ENCODE peak calls at places on chromosomes 4 and X, in ten cellular contexts. One of them, this sample, is unnamed.

GRCh38 chrX:14865201-14865600 is 7.7 kb downstream of the FANCB start:
- DNase-seq in heart left ventricle: no peak
- DNase-seq in AG10803: peak; percentile 52
- DNase-seq in tibial nerve: no peak
- DNase-seq in Peyer's patch: no peak
- DNase-seq in choroid plexus epithelial cell: peak; percentile 55
- DNase-seq in fibroblast of pulmonary artery: peak; percentile 53
- DNase-seq in retinal pigment epithelial cell: no peak
- DNase-seq in HFF-Myc: no peak
- DNase-seq in breast epithelium: no peak
- DNase-seq in this sample: no peak

GRCh38 chr4:117093581-117093980 is 8.2 kb upstream of the TRAM1L1 start:
- DNase-seq in heart left ventricle: no peak
- DNase-seq in AG10803: peak; percentile 2
- DNase-seq in tibial nerve: no peak
- DNase-seq in Peyer's patch: no peak
- DNase-seq in choroid plexus epithelial cell: peak; percentile 22
- DNase-seq in fibroblast of pulmonary artery: peak; percentile 11
- DNase-seq in retinal pigment epithelial cell: no peak
- DNase-seq in HFF-Myc: no peak
- DNase-seq in breast epithelium: no peak
- DNase-seq in this sample: no peak

GRCh38 chr4:104625706-104626105 is 131.0 kb upstream of the CXXC4 start:
- DNase-seq in heart left ventricle: no peak
- DNase-seq in AG10803: no peak
- DNase-seq in tibial nerve: no peak
- DNase-seq in Peyer's patch: no peak
- DNase-seq in choroid plexus epithelial cell: no peak
- DNase-seq in fibroblast of pulmonary artery: no peak
- DNase-seq in retinal pigment epithelial cell: no peak
- DNase-seq in HFF-Myc: no peak
- DNase-seq in breast epithelium: no peak
- DNase-seq in this sample: no peak

GRCh38 chr4:80112236-80112635 is 39.2 kb upstream of the ANTXR2 start:
- DNase-seq in heart left ventricle: no peak
- DNase-seq in AG10803: peak; percentile 88
- DNase-seq in tibial nerve: peak; percentile 44
- DNase-seq in Peyer's patch: no peak
- DNase-seq in choroid plexus epithelial cell: peak; percentile 22
- DNase-seq in fibroblast of pulmonary artery: peak; percentile 50
- DNase-seq in retinal pigment epithelial cell: no peak
- DNase-seq in HFF-Myc: peak; percentile 43
- DNase-seq in breast epithelium: no peak
- DNase-seq in this sample: no peak

GRCh38 chr4:3458371-3458770 is 4.7 kb upstream of the DOK7 start:
- DNase-seq in heart left ventricle: no peak
- DNase-seq in AG10803: peak; percentile 10
- DNase-seq in tibial nerve: no peak
- DNase-seq in Peyer's patch: no peak
- DNase-seq in choroid plexus epithelial cell: no peak
- DNase-seq in fibroblast of pulmonary artery: no peak
- DNase-seq in retinal pigment epithelial cell: no peak
- DNase-seq in HFF-Myc: no peak
- DNase-seq in breast epithelium: no peak
- DNase-seq in this sample: no peak

GRCh38 chr4:150540959-150541360 is 41.0 kb upstream of the MAB21L2 start:
- DNase-seq in heart left ventricle: no peak
- DNase-seq in AG10803: no peak
- DNase-seq in tibial nerve: no peak
- DNase-seq in Peyer's patch: no peak
- DNase-seq in choroid plexus epithelial cell: no peak
- DNase-seq in fibroblast of pulmonary artery: no peak
- DNase-seq in retinal pigment epithelial cell: no peak
- DNase-seq in HFF-Myc: no peak
- DNase-seq in breast epithelium: no peak
- DNase-seq in this sample: no peak

GRCh38 chr4:73690051-73690744 is 50.2 kb upstream of the CXCL8 start:
- DNase-seq in heart left ventricle: no peak
- DNase-seq in AG10803: peak; percentile 54
- DNase-seq in tibial nerve: no peak
- DNase-seq in Peyer's patch: no peak
- DNase-seq in choroid plexus epithelial cell: peak; percentile 47
- DNase-seq in fibroblast of pulmonary artery: no peak
- DNase-seq in retinal pigment epithelial cell: no peak
- DNase-seq in HFF-Myc: no peak
- DNase-seq in breast epithelium: no peak
- DNase-seq in this sample: no peak

GRCh38 chr4:159047478-159048165 is 55.3 kb upstream of the RAPGEF2 start:
- DNase-seq in heart left ventricle: no peak
- DNase-seq in AG10803: no peak
- DNase-seq in tibial nerve: no peak
- DNase-seq in Peyer's patch: no peak
- DNase-seq in choroid plexus epithelial cell: peak; percentile 81
- DNase-seq in fibroblast of pulmonary artery: peak; percentile 68
- DNase-seq in retinal pigment epithelial cell: no peak
- DNase-seq in HFF-Myc: no peak
- DNase-seq in breast epithelium: no peak
- DNase-seq in this sample: no peak

GRCh38 chrX:57752866-57753265 is 72.8 kb upstream of the NLRP2B start:
- DNase-seq in heart left ventricle: no peak
- DNase-seq in AG10803: no peak
- DNase-seq in tibial nerve: no peak
- DNase-seq in Peyer's patch: no peak
- DNase-seq in choroid plexus epithelial cell: no peak
- DNase-seq in fibroblast of pulmonary artery: no peak
- DNase-seq in retinal pigment epithelial cell: no peak
- DNase-seq in HFF-Myc: no peak
- DNase-seq in breast epithelium: no peak
- DNase-seq in this sample: no peak

GRCh38 chr4:1567808-1568581 is 116.1 kb downstream of the FAM53A start:
- DNase-seq in heart left ventricle: peak; percentile 24
- DNase-seq in AG10803: no peak
- DNase-seq in tibial nerve: no peak
- DNase-seq in Peyer's patch: no peak
- DNase-seq in choroid plexus epithelial cell: no peak
- DNase-seq in fibroblast of pulmonary artery: no peak
- DNase-seq in retinal pigment epithelial cell: no peak
- DNase-seq in HFF-Myc: no peak
- DNase-seq in breast epithelium: no peak
- DNase-seq in this sample: no peak

GRCh38 chrX:106612403-106612789 is 618 bp downstream of the RADX start:
- DNase-seq in heart left ventricle: no peak
- DNase-seq in AG10803: no peak
- DNase-seq in tibial nerve: no peak
- DNase-seq in Peyer's patch: no peak
- DNase-seq in choroid plexus epithelial cell: no peak
- DNase-seq in fibroblast of pulmonary artery: no peak
- DNase-seq in retinal pigment epithelial cell: no peak
- DNase-seq in HFF-Myc: no peak
- DNase-seq in breast epithelium: no peak
- DNase-seq in this sample: no peak

GRCh38 chr4:53686521-53686920 is 95.2 kb upstream of the LNX1 start:
- DNase-seq in heart left ventricle: no peak
- DNase-seq in AG10803: peak; percentile 24
- DNase-seq in tibial nerve: no peak
- DNase-seq in Peyer's patch: no peak
- DNase-seq in choroid plexus epithelial cell: no peak
- DNase-seq in fibroblast of pulmonary artery: no peak
- DNase-seq in retinal pigment epithelial cell: no peak
- DNase-seq in HFF-Myc: no peak
- DNase-seq in breast epithelium: no peak
- DNase-seq in this sample: no peak

GRCh38 chr4:159188646-159189045 is 85.8 kb downstream of the RAPGEF2 start:
- DNase-seq in heart left ventricle: no peak
- DNase-seq in AG10803: no peak
- DNase-seq in tibial nerve: no peak
- DNase-seq in Peyer's patch: no peak
- DNase-seq in choroid plexus epithelial cell: no peak
- DNase-seq in fibroblast of pulmonary artery: no peak
- DNase-seq in retinal pigment epithelial cell: no peak
- DNase-seq in HFF-Myc: no peak
- DNase-seq in breast epithelium: no peak
- DNase-seq in this sample: no peak

GRCh38 chr4:33930497-33930896 is 2313.8 kb downstream of the ARAP2 start:
- DNase-seq in heart left ventricle: no peak
- DNase-seq in AG10803: peak; percentile 16
- DNase-seq in tibial nerve: no peak
- DNase-seq in Peyer's patch: no peak
- DNase-seq in choroid plexus epithelial cell: peak; percentile 28
- DNase-seq in fibroblast of pulmonary artery: peak; percentile 25
- DNase-seq in retinal pigment epithelial cell: no peak
- DNase-seq in HFF-Myc: no peak
- DNase-seq in breast epithelium: no peak
- DNase-seq in this sample: no peak

GRCh38 chrX:144722307-144722706 is 525.0 kb upstream of the SPANXN1 start:
- DNase-seq in heart left ventricle: no peak
- DNase-seq in AG10803: no peak
- DNase-seq in tibial nerve: no peak
- DNase-seq in Peyer's patch: no peak
- DNase-seq in choroid plexus epithelial cell: no peak
- DNase-seq in fibroblast of pulmonary artery: no peak
- DNase-seq in retinal pigment epithelial cell: no peak
- DNase-seq in HFF-Myc: no peak
- DNase-seq in breast epithelium: no peak
- DNase-seq in this sample: no peak

GRCh38 chrX:2541603-2542002 is 40.8 kb upstream of the DHRSX start:
- DNase-seq in heart left ventricle: no peak
- DNase-seq in AG10803: no peak
- DNase-seq in tibial nerve: no peak
- DNase-seq in Peyer's patch: no peak
- DNase-seq in choroid plexus epithelial cell: no peak
- DNase-seq in fibroblast of pulmonary artery: no peak
- DNase-seq in retinal pigment epithelial cell: no peak
- DNase-seq in HFF-Myc: no peak
- DNase-seq in breast epithelium: no peak
- DNase-seq in this sample: no peak

GRCh38 chrX:2536974-2537373 is 36.2 kb upstream of the DHRSX start:
- DNase-seq in heart left ventricle: no peak
- DNase-seq in AG10803: no peak
- DNase-seq in tibial nerve: peak; percentile 6
- DNase-seq in Peyer's patch: no peak
- DNase-seq in choroid plexus epithelial cell: no peak
- DNase-seq in fibroblast of pulmonary artery: no peak
- DNase-seq in retinal pigment epithelial cell: no peak
- DNase-seq in HFF-Myc: no peak
- DNase-seq in breast epithelium: no peak
- DNase-seq in this sample: no peak

GRCh38 chrX:2540426-2540942 is 39.7 kb upstream of the DHRSX start:
- DNase-seq in heart left ventricle: no peak
- DNase-seq in AG10803: no peak
- DNase-seq in tibial nerve: no peak
- DNase-seq in Peyer's patch: no peak
- DNase-seq in choroid plexus epithelial cell: peak; percentile 5
- DNase-seq in fibroblast of pulmonary artery: no peak
- DNase-seq in retinal pigment epithelial cell: no peak
- DNase-seq in HFF-Myc: no peak
- DNase-seq in breast epithelium: no peak
- DNase-seq in this sample: no peak

GRCh38 chrX:2538016-2538415 is 37.2 kb upstream of the DHRSX start:
- DNase-seq in heart left ventricle: no peak
- DNase-seq in AG10803: no peak
- DNase-seq in tibial nerve: peak; percentile 14
- DNase-seq in Peyer's patch: no peak
- DNase-seq in choroid plexus epithelial cell: no peak
- DNase-seq in fibroblast of pulmonary artery: no peak
- DNase-seq in retinal pigment epithelial cell: peak; percentile 1
- DNase-seq in HFF-Myc: no peak
- DNase-seq in breast epithelium: no peak
- DNase-seq in this sample: no peak

GRCh38 chrX:2539586-2539985 is 38.8 kb upstream of the DHRSX start:
- DNase-seq in heart left ventricle: no peak
- DNase-seq in AG10803: no peak
- DNase-seq in tibial nerve: no peak
- DNase-seq in Peyer's patch: no peak
- DNase-seq in choroid plexus epithelial cell: no peak
- DNase-seq in fibroblast of pulmonary artery: no peak
- DNase-seq in retinal pigment epithelial cell: no peak
- DNase-seq in HFF-Myc: no peak
- DNase-seq in breast epithelium: no peak
- DNase-seq in this sample: no peak
- TF ChIP-seq CTCF in heart left ventricle: no peak
- TF ChIP-seq CTCF in AG10803: no peak
- TF ChIP-seq CTCF in tibial nerve: no peak
- TF ChIP-seq CTCF in Peyer's patch: no peak
- TF ChIP-seq CTCF in choroid plexus epithelial cell: no peak
- TF ChIP-seq CTCF in fibroblast of pulmonary artery: no peak
- TF ChIP-seq CTCF in retinal pigment epithelial cell: no peak
- TF ChIP-seq CTCF in HFF-Myc: no peak
- TF ChIP-seq CTCF in breast epithelium: no peak
- TF ChIP-seq CTCF in this sample: no peak

GRCh38 chr4:133320576-133321170 is 171.6 kb downstream of the PCDH10 start:
- DNase-seq in heart left ventricle: no peak
- DNase-seq in AG10803: no peak
- DNase-seq in tibial nerve: no peak
- DNase-seq in Peyer's patch: no peak
- DNase-seq in choroid plexus epithelial cell: peak; percentile 65
- DNase-seq in fibroblast of pulmonary artery: peak; percentile 52
- DNase-seq in retinal pigment epithelial cell: no peak
- DNase-seq in HFF-Myc: no peak
- DNase-seq in breast epithelium: no peak
- DNase-seq in this sample: no peak
- TF ChIP-seq CTCF in heart left ventricle: peak; percentile 37
- TF ChIP-seq CTCF in AG10803: peak; percentile 19
- TF ChIP-seq CTCF in tibial nerve: peak; percentile 19
- TF ChIP-seq CTCF in Peyer's patch: no peak
- TF ChIP-seq CTCF in choroid plexus epithelial cell: peak; percentile 74
- TF ChIP-seq CTCF in fibroblast of pulmonary artery: peak; percentile 76
- TF ChIP-seq CTCF in retinal pigment epithelial cell: peak; percentile 84
- TF ChIP-seq CTCF in HFF-Myc: peak; percentile 36
- TF ChIP-seq CTCF in breast epithelium: peak; percentile 26
- TF ChIP-seq CTCF in this sample: peak; percentile 11

DNA sequence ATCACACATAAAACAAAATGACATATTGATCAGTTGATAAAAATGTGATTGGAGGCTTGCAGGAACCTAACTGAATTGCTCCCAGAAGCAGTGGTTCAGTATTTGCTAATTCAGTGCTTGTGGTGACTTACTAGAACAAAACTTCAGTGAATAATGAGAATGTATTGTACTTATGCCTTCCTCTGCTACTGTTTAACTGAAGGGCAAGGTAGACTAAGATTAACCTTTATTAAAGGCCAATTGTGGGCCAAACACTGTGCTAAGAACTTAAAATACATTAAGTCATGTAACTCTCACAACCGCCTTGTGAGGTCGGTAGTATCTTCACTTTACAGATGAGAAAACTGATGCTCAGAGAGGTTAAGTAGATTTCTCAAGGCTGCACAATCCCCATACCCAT is 14.9 kb downstream of the IGFBP7 start:
- DNase-seq in heart left ventricle: no peak
- DNase-seq in AG10803: no peak
- DNase-seq in tibial nerve: no peak
- DNase-seq in Peyer's patch: no peak
- DNase-seq in choroid plexus epithelial cell: peak; percentile 31
- DNase-seq in fibroblast of pulmonary artery: peak; percentile 33
- DNase-seq in retinal pigment epithelial cell: no peak
- DNase-seq in HFF-Myc: no peak
- DNase-seq in breast epithelium: no peak
- DNase-seq in this sample: no peak
- TF ChIP-seq CTCF in heart left ventricle: no peak
- TF ChIP-seq CTCF in AG10803: no peak
- TF ChIP-seq CTCF in tibial nerve: no peak
- TF ChIP-seq CTCF in Peyer's patch: no peak
- TF ChIP-seq CTCF in choroid plexus epithelial cell: no peak
- TF ChIP-seq CTCF in fibroblast of pulmonary artery: no peak
- TF ChIP-seq CTCF in retinal pigment epithelial cell: no peak
- TF ChIP-seq CTCF in HFF-Myc: no peak
- TF ChIP-seq CTCF in breast epithelium: no peak
- TF ChIP-seq CTCF in this sample: no peak

GRCh38 chr4:43567644-43568043 is 675.1 kb downstream of the GRXCR1 start:
- DNase-seq in heart left ventricle: no peak
- DNase-seq in AG10803: no peak
- DNase-seq in tibial nerve: no peak
- DNase-seq in Peyer's patch: no peak
- DNase-seq in choroid plexus epithelial cell: no peak
- DNase-seq in fibroblast of pulmonary artery: no peak
- DNase-seq in retinal pigment epithelial cell: no peak
- DNase-seq in HFF-Myc: no peak
- DNase-seq in breast epithelium: no peak
- DNase-seq in this sample: no peak
- TF ChIP-seq CTCF in heart left ventricle: no peak
- TF ChIP-seq CTCF in AG10803: no peak
- TF ChIP-seq CTCF in tibial nerve: no peak
- TF ChIP-seq CTCF in Peyer's patch: no peak
- TF ChIP-seq CTCF in choroid plexus epithelial cell: no peak
- TF ChIP-seq CTCF in fibroblast of pulmonary artery: no peak
- TF ChIP-seq CTCF in retinal pigment epithelial cell: no peak
- TF ChIP-seq CTCF in HFF-Myc: no peak
- TF ChIP-seq CTCF in breast epithelium: no peak
- TF ChIP-seq CTCF in this sample: no peak